ENCODE peak calls at places on chromosomes 1 and 21, in seven cellular contexts. One of them, this sample, is unnamed.

GRCh38 chr1:47624531-47624930 is 186.7 kb downstream of the FOXD2 start:
- DNase-seq in heart right ventricle: no peak
- DNase-seq in CD8-positive, alpha-beta memory T cell: no peak
- DNase-seq in tibial nerve: no peak
- DNase-seq in psoas muscle: no peak
- DNase-seq in neural progenitor cell: peak; percentile 68
- DNase-seq in NT2/D1: peak; percentile 30
- DNase-seq in this sample: no peak

GRCh38 chr1:99634971-99635624 is 10.8 kb upstream of the PALMD start:
- DNase-seq in psoas muscle: no peak
- DNase-seq in CD8-positive, alpha-beta memory T cell: no peak
- DNase-seq in tibial nerve: no peak
- DNase-seq in NT2/D1: no peak
- DNase-seq in heart right ventricle: no peak
- DNase-seq in neural progenitor cell: no peak
- DNase-seq in this sample: no peak

GRCh38 chr1:214123061-214123784 is 135.4 kb downstream of the PROX1 start:
- DNase-seq in tibial nerve: peak; percentile 23
- DNase-seq in CD8-positive, alpha-beta memory T cell: no peak
- DNase-seq in heart right ventricle: no peak
- DNase-seq in NT2/D1: peak; percentile 85
- DNase-seq in neural progenitor cell: peak; percentile 86
- DNase-seq in psoas muscle: no peak
- DNase-seq in this sample: no peak

GRCh38 chr1:22342734-22343191 is 108.9 kb upstream of the ZBTB40 start:
- DNase-seq in neural progenitor cell: no peak
- DNase-seq in psoas muscle: no peak
- DNase-seq in NT2/D1: no peak
- DNase-seq in CD8-positive, alpha-beta memory T cell: no peak
- DNase-seq in tibial nerve: no peak
- DNase-seq in heart right ventricle: no peak
- DNase-seq in this sample: no peak

GRCh38 chr1:79588719-79589118 is 582.2 kb upstream of the ADGRL4 start:
- DNase-seq in CD8-positive, alpha-beta memory T cell: no peak
- DNase-seq in heart right ventricle: no peak
- DNase-seq in NT2/D1: peak; percentile 20
- DNase-seq in tibial nerve: no peak
- DNase-seq in psoas muscle: no peak
- DNase-seq in neural progenitor cell: peak; percentile 29
- DNase-seq in this sample: no peak

GRCh38 chr1:41851589-41851988 is 67.1 kb downstream of the HIVEP3 start:
- DNase-seq in heart right ventricle: no peak
- DNase-seq in tibial nerve: no peak
- DNase-seq in CD8-positive, alpha-beta memory T cell: no peak
- DNase-seq in NT2/D1: no peak
- DNase-seq in psoas muscle: no peak
- DNase-seq in neural progenitor cell: no peak
- DNase-seq in this sample: no peak

GRCh38 chr21:42162831-42163510 is 56.0 kb upstream of the ABCG1 start:
- DNase-seq in tibial nerve: no peak
- DNase-seq in NT2/D1: no peak
- DNase-seq in psoas muscle: no peak
- DNase-seq in CD8-positive, alpha-beta memory T cell: no peak
- DNase-seq in neural progenitor cell: no peak
- DNase-seq in heart right ventricle: no peak
- DNase-seq in this sample: no peak

GRCh38 chr1:118185083-118185899 is at the start of gene SPAG17:
- DNase-seq in tibial nerve: peak; percentile 62
- DNase-seq in NT2/D1: peak; percentile 97
- DNase-seq in psoas muscle: peak; percentile 58
- DNase-seq in heart right ventricle: peak; percentile 62
- DNase-seq in CD8-positive, alpha-beta memory T cell: no peak
- DNase-seq in neural progenitor cell: peak; percentile 98
- DNase-seq in this sample: peak; percentile 64

GRCh38 chr1:235142991-235143390 is 14.4 kb upstream of the TOMM20 start:
- DNase-seq in heart right ventricle: no peak
- DNase-seq in CD8-positive, alpha-beta memory T cell: no peak
- DNase-seq in NT2/D1: no peak
- DNase-seq in tibial nerve: no peak
- DNase-seq in psoas muscle: no peak
- DNase-seq in neural progenitor cell: no peak
- DNase-seq in this sample: no peak

GRCh38 chr1:244346972-244347618 is 104.6 kb downstream of the ADSS2 start:
- DNase-seq in psoas muscle: no peak
- DNase-seq in NT2/D1: no peak
- DNase-seq in heart right ventricle: no peak
- DNase-seq in CD8-positive, alpha-beta memory T cell: no peak
- DNase-seq in neural progenitor cell: no peak
- DNase-seq in tibial nerve: no peak
- DNase-seq in this sample: no peak

GRCh38 chr1:11534846-11535245 is 55.9 kb downstream of the DISP3 start:
- DNase-seq in neural progenitor cell: no peak
- DNase-seq in CD8-positive, alpha-beta memory T cell: no peak
- DNase-seq in psoas muscle: no peak
- DNase-seq in heart right ventricle: no peak
- DNase-seq in NT2/D1: no peak
- DNase-seq in tibial nerve: no peak
- DNase-seq in this sample: no peak

DNA sequence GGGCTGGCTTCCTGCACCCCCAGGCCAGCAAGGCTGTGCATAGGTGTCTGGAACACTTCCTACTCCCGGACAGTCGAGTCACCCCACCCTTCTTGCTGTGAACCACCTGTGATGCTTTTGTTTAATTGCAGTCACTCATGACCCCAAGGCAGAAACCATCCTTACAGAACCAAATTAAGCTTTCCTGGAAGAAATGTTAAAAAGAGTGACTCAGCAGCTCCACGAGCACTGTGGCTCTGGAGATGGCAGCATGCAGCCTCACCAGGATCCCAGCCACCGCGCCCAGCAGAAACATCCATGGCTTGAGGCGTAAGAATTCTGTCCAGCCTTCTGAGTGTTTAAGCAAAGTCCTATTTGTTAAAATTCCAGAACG is 28.8 kb downstream of the SNAP47 start:
- DNase-seq in NT2/D1: peak; percentile 43
- DNase-seq in CD8-positive, alpha-beta memory T cell: no peak
- DNase-seq in tibial nerve: no peak
- DNase-seq in heart right ventricle: no peak
- DNase-seq in psoas muscle: no peak
- DNase-seq in neural progenitor cell: no peak
- DNase-seq in this sample: no peak
- H3K36me3 ChIP-seq in NT2/D1: peaks cover 87% of the 10 kb centered on the region
- H3K36me3 ChIP-seq in CD8-positive, alpha-beta memory T cell: peaks cover 10% of the 10 kb centered on the region
- H3K36me3 ChIP-seq in tibial nerve: peaks cover 2% of the 10 kb centered on the region
- H3K36me3 ChIP-seq in heart right ventricle: no peaks in the 10 kb centered on the region
- H3K36me3 ChIP-seq in psoas muscle: peaks cover 36% of the 10 kb centered on the region
- H3K36me3 ChIP-seq in neural progenitor cell: no peaks in the 10 kb centered on the region
- H3K36me3 ChIP-seq in this sample: peaks cover 3% of the 10 kb centered on the region

GRCh38 chr1:10424034-10424433 is 6.2 kb upstream of the CENPS start:
- DNase-seq in CD8-positive, alpha-beta memory T cell: no peak
- DNase-seq in tibial nerve: peak; percentile 52
- DNase-seq in psoas muscle: peak; percentile 58
- DNase-seq in NT2/D1: no peak
- DNase-seq in heart right ventricle: peak; percentile 17
- DNase-seq in neural progenitor cell: no peak
- DNase-seq in this sample: no peak

GRCh38 chr1:10415211-10415930 is 14.9 kb upstream of the CENPS start:
- DNase-seq in psoas muscle: no peak
- DNase-seq in tibial nerve: peak; percentile 20
- DNase-seq in NT2/D1: no peak
- DNase-seq in neural progenitor cell: no peak
- DNase-seq in CD8-positive, alpha-beta memory T cell: no peak
- DNase-seq in heart right ventricle: no peak
- DNase-seq in this sample: no peak

GRCh38 chr1:10424651-10425050 is 5.6 kb upstream of the CENPS start:
- DNase-seq in NT2/D1: no peak
- DNase-seq in psoas muscle: no peak
- DNase-seq in tibial nerve: no peak
- DNase-seq in CD8-positive, alpha-beta memory T cell: no peak
- DNase-seq in heart right ventricle: no peak
- DNase-seq in neural progenitor cell: no peak
- DNase-seq in this sample: no peak

GRCh38 chr1:10421637-10422036 is 8.6 kb upstream of the CENPS start:
- DNase-seq in CD8-positive, alpha-beta memory T cell: no peak
- DNase-seq in NT2/D1: no peak
- DNase-seq in psoas muscle: no peak
- DNase-seq in heart right ventricle: no peak
- DNase-seq in tibial nerve: no peak
- DNase-seq in neural progenitor cell: no peak
- DNase-seq in this sample: no peak

DNA sequence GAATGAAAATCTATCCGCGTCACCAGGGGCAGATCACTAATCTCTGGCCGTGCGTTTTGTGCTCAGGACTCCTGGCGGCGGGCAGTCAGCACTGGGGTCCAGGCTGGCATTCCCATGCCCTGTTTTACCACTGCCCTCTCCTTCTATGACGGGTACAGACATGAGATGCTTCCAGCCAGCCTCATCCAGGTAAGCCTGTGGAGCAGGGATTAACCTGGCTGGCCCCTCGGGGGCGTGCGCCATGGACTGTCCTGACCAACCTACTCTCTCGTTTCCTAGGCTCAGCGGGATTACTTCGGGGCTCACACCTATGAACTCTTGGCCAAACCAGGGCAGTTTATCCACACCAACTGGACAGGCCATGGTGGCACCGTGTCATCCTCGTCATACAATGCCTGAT is 10.9 kb upstream of the CENPS start:
- DNase-seq in NT2/D1: no peak
- DNase-seq in CD8-positive, alpha-beta memory T cell: no peak
- DNase-seq in neural progenitor cell: no peak
- DNase-seq in psoas muscle: no peak
- DNase-seq in tibial nerve: no peak
- DNase-seq in heart right ventricle: no peak
- DNase-seq in this sample: no peak
- H3K36me3 ChIP-seq in NT2/D1: peaks cover 71% of the 10 kb centered on the region
- H3K36me3 ChIP-seq in CD8-positive, alpha-beta memory T cell: peaks cover 10% of the 10 kb centered on the region
- H3K36me3 ChIP-seq in neural progenitor cell: peaks cover 13% of the 10 kb centered on the region
- H3K36me3 ChIP-seq in psoas muscle: peaks cover 75% of the 10 kb centered on the region
- H3K36me3 ChIP-seq in tibial nerve: peaks cover 20% of the 10 kb centered on the region
- H3K36me3 ChIP-seq in heart right ventricle: peaks cover 9% of the 10 kb centered on the region
- H3K36me3 ChIP-seq in this sample: no peaks in the 10 kb centered on the region

GRCh38 chr21:32748529-32748928 is 20.7 kb upstream of the SYNJ1 start:
- DNase-seq in NT2/D1: no peak
- DNase-seq in heart right ventricle: no peak
- DNase-seq in psoas muscle: no peak
- DNase-seq in tibial nerve: no peak
- DNase-seq in CD8-positive, alpha-beta memory T cell: no peak
- DNase-seq in neural progenitor cell: no peak
- DNase-seq in this sample: no peak

GRCh38 chr21:32747396-32747795 is 19.6 kb upstream of the SYNJ1 start:
- DNase-seq in NT2/D1: no peak
- DNase-seq in tibial nerve: no peak
- DNase-seq in heart right ventricle: no peak
- DNase-seq in CD8-positive, alpha-beta memory T cell: no peak
- DNase-seq in psoas muscle: no peak
- DNase-seq in neural progenitor cell: no peak
- DNase-seq in this sample: no peak

GRCh38 chr21:32750405-32750804 is 21.1 kb downstream of the PAXBP1 start:
- DNase-seq in psoas muscle: no peak
- DNase-seq in neural progenitor cell: no peak
- DNase-seq in heart right ventricle: no peak
- DNase-seq in tibial nerve: no peak
- DNase-seq in CD8-positive, alpha-beta memory T cell: no peak
- DNase-seq in NT2/D1: no peak
- DNase-seq in this sample: no peak

GRCh38 chr21:32753818-32754610 is 17.5 kb downstream of the PAXBP1 start:
- DNase-seq in CD8-positive, alpha-beta memory T cell: no peak
- DNase-seq in heart right ventricle: no peak
- DNase-seq in NT2/D1: no peak
- DNase-seq in psoas muscle: no peak
- DNase-seq in tibial nerve: no peak
- DNase-seq in neural progenitor cell: no peak
- DNase-seq in this sample: no peak

GRCh38 chr21:32749662-32750061 is 21.8 kb upstream of the SYNJ1 start:
- DNase-seq in heart right ventricle: no peak
- DNase-seq in CD8-positive, alpha-beta memory T cell: no peak
- DNase-seq in NT2/D1: no peak
- DNase-seq in tibial nerve: no peak
- DNase-seq in psoas muscle: no peak
- DNase-seq in neural progenitor cell: no peak
- DNase-seq in this sample: no peak
- H3K36me3 ChIP-seq in heart right ventricle: no peaks in the 10 kb centered on the region
- H3K36me3 ChIP-seq in CD8-positive, alpha-beta memory T cell: peaks cover 53% of the 10 kb centered on the region
- H3K36me3 ChIP-seq in NT2/D1: peaks cover 89% of the 10 kb centered on the region
- H3K36me3 ChIP-seq in tibial nerve: peaks cover 15% of the 10 kb centered on the region
- H3K36me3 ChIP-seq in psoas muscle: peaks cover 100% of the 10 kb centered on the region
- H3K36me3 ChIP-seq in neural progenitor cell: peaks cover 31% of the 10 kb centered on the region
- H3K36me3 ChIP-seq in this sample: no peaks in the 10 kb centered on the region

DNA sequence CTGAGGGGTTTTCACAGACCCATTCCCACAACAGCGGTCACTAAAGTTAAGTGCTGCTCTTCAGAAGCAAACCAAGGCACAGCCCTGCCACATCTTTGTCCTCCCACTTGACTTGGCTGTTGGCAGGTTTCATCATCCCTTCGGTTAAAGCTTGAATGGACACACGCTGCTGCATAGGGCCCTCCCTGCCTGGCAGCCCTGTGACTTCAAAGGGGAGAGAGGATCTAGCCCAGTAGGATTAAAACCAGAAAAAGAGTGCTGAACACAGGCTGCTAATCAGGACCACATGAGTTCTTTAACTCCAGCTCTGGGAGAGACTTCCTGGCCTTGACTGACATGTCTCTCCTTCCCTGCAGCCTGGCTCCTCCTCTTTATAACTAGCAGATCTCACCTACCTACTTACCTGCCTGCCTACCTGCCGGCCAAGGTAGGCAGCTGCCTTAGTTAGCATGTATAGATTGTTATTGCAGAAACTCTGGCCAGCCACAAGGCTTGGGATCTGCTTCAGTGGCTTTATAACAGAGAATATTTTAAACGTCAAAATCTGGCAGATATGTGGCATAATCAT is 49.6 kb downstream of the ERG start:
- DNase-seq in tibial nerve: no peak
- DNase-seq in neural progenitor cell: peak; percentile 86
- DNase-seq in psoas muscle: no peak
- DNase-seq in heart right ventricle: no peak
- DNase-seq in CD8-positive, alpha-beta memory T cell: no peak
- DNase-seq in NT2/D1: peak; percentile 57
- DNase-seq in this sample: peak; percentile 15
- H3K36me3 ChIP-seq in tibial nerve: no peaks in the 10 kb centered on the region
- H3K36me3 ChIP-seq in neural progenitor cell: no peaks in the 10 kb centered on the region
- H3K36me3 ChIP-seq in psoas muscle: no peaks in the 10 kb centered on the region
- H3K36me3 ChIP-seq in heart right ventricle: no peaks in the 10 kb centered on the region
- H3K36me3 ChIP-seq in CD8-positive, alpha-beta memory T cell: no peaks in the 10 kb centered on the region
- H3K36me3 ChIP-seq in NT2/D1: no peaks in the 10 kb centered on the region
- H3K36me3 ChIP-seq in this sample: no peaks in the 10 kb centered on the region

DNA sequence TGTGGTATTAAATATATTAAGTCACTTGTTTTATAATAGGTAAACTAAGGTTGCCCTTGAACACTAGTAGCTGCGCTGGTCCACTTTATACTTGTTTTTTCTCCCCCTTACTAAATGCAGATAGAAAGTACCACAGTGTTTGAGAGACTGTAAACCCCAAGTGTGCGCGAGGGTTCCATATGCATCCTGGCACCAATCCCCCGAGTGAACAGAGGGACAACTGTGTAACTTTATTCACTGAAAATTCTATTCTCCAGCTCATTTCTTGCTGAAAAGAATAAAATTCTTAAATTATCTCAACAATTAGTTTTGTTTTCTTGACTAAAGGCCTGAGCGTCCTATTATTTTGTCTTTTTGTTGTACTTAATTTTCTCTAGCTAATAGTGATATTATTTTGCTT is 1.9 kb downstream of the RSRP1 start:
- DNase-seq in heart right ventricle: no peak
- DNase-seq in NT2/D1: no peak
- DNase-seq in tibial nerve: no peak
- DNase-seq in neural progenitor cell: no peak
- DNase-seq in psoas muscle: no peak
- DNase-seq in CD8-positive, alpha-beta memory T cell: no peak
- DNase-seq in this sample: no peak
- H3K36me3 ChIP-seq in heart right ventricle: no peaks in the 10 kb centered on the region
- H3K36me3 ChIP-seq in NT2/D1: peaks cover 63% of the 10 kb centered on the region
- H3K36me3 ChIP-seq in tibial nerve: peaks cover 14% of the 10 kb centered on the region
- H3K36me3 ChIP-seq in neural progenitor cell: peaks cover 12% of the 10 kb centered on the region
- H3K36me3 ChIP-seq in psoas muscle: peaks cover 48% of the 10 kb centered on the region
- H3K36me3 ChIP-seq in CD8-positive, alpha-beta memory T cell: peaks cover 46% of the 10 kb centered on the region
- H3K36me3 ChIP-seq in this sample: peaks cover 12% of the 10 kb centered on the region

This sample was measured in mucosa of descending colon.